ENCODE peak calls at places on chromosomes 3 and 15, in six cellular contexts. A is ovary, B is HCT116, O is IMR-90, S is fibroblast of lung, Y is HepG2. H is an unnamed sample.

GRCh38 chr15:73939138-73939537 is 12.9 kb downstream of the LOXL1 start:
- DNase-seq in A (no peak), O (no peak), B (no peak), S (no peak), Y (no peak), H (no peak)

GRCh38 chr3:111252795-111253194 is 181.2 kb downstream of the NECTIN3 start:
- DNase-seq in O (peak; percentile 51), B (no peak), A (no peak), S (peak; percentile 43), Y (no peak), H (peak; percentile 32)

GRCh38 chr15:37099321-37100108 is 834 bp downstream of the MEIS2 start:
- DNase-seq in B (peak; percentile 16), O (peak; percentile 34), S (peak; percentile 63), Y (peak; percentile 66), A (peak; percentile 56), H (peak; percentile 47)

GRCh38 chr3:58274027-58274614 is 31.9 kb upstream of the RPP14 start:
- DNase-seq in B (no peak), A (no peak), S (peak; percentile 51), Y (no peak), O (peak; percentile 26), H (no peak)

GRCh38 chr15:81520480-81520879 is 146.5 kb upstream of the TMC3 start:
- DNase-seq in Y (no peak), A (no peak), B (no peak), S (no peak), O (no peak), H (no peak)

GRCh38 chr3:9347887-9348286 is 15.0 kb upstream of the THUMPD3 start:
- DNase-seq in B (no peak), Y (no peak), S (peak; percentile 97), O (peak; percentile 77), A (no peak), H (peak; percentile 43)

GRCh38 chr3:46082849-46083248 is 55.6 kb upstream of the XCR1 start:
- DNase-seq in Y (no peak), B (peak; percentile 39), S (no peak), O (no peak), A (no peak), H (peak; percentile 91)

GRCh38 chr3:148084931-148085330 is 612.8 kb upstream of the AGTR1 start:
- DNase-seq in Y (no peak), S (no peak), B (no peak), A (no peak), O (no peak), H (no peak)

GRCh38 chr15:77596821-77597803 is 35.6 kb downstream of the LINGO1 start:
- DNase-seq in S (no peak), O (no peak), A (no peak), Y (no peak), B (no peak), H (no peak)

GRCh38 chr3:87318609-87319008 is 42.2 kb upstream of the POU1F1 start:
- DNase-seq in B (no peak), Y (no peak), A (no peak), S (peak; percentile 53), O (no peak), H (no peak)

GRCh38 chr3:181623924-181624694 is 87.6 kb upstream of the SOX2 start:
- DNase-seq in S (peak; percentile 73), A (no peak), Y (no peak), O (no peak), B (peak; percentile 2), H (peak; percentile 92)

GRCh38 chr3:46668116-46668515 is 25.4 kb downstream of the ALS2CL start:
- DNase-seq in B (no peak), O (no peak), A (no peak), S (no peak), Y (no peak), H (no peak)

DNA sequence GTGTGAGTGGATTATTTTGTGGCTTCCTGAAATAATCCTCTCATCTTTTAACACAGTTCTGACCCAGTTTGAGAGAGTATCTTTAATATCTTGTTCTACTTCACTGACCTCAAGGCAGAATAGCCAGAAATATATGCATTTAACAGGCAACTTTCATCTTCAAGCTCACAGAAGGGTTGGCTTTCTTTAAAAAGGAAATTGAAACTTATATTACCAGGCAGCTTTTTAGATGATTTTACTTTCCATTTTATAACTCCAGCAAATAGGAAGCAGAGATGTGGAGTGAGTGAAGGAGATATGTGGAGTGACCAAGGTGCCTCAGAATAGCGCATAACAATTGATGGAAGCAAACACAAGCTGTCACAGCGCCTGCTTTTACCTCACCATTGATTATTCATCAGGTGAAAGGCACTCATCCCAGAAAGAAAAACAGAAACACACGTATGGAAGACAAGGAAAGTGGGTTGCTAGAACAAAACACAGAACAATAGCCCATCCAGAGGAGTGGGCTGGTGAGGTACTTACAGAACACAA is 136.8 kb downstream of the TGFBR2 start:
- DNase-seq in S (no peak), O (no peak), A (no peak), Y (no peak), B (no peak), H (no peak)
- H3K27ac ChIP-seq in S (no peak overlapping the region), O (no peak overlapping the region), A (no peak overlapping the region), Y (no peak overlapping the region), B (no peak overlapping the region), H (no peak overlapping the region)

GRCh38 chr3:64216706-64217105 is 8.6 kb downstream of the PRICKLE2 start:
- DNase-seq in B (no peak), Y (no peak), A (no peak), S (peak; percentile 71), O (peak; percentile 57), H (peak; percentile 82)

GRCh38 chr3:64214002-64214696 is 11.1 kb downstream of the PRICKLE2 start:
- DNase-seq in A (peak; percentile 83), Y (no peak), O (peak; percentile 82), S (peak; percentile 94), B (no peak), H (peak; percentile 22)

GRCh38 chr3:64215084-64215483 is 10.2 kb downstream of the PRICKLE2 start:
- DNase-seq in B (no peak), O (no peak), Y (no peak), A (no peak), S (no peak), H (no peak)

GRCh38 chr3:64214697-64215018 is 10.6 kb downstream of the PRICKLE2 start:
- DNase-seq in O (peak; percentile 76), A (peak; percentile 73), Y (no peak), S (peak; percentile 32), B (no peak), H (no peak)

GRCh38 chr3:64215559-64215958 is 9.7 kb downstream of the PRICKLE2 start:
- DNase-seq in A (no peak), Y (no peak), S (no peak), B (no peak), O (no peak), H (no peak)
- H3K4me1 ChIP-seq in A (peaks cover 28% of the 10 kb centered on the region), Y (no peaks in the 10 kb centered on the region), S (peaks cover 32% of the 10 kb centered on the region), B (no peaks in the 10 kb centered on the region), O (peaks cover 23% of the 10 kb centered on the region), H (peaks cover 25% of the 10 kb centered on the region)

GRCh38 chr3:131047582-131047981 is 20.9 kb downstream of the NEK11 start:
- DNase-seq in Y (peak; percentile 19), A (no peak), O (no peak), S (no peak), B (no peak), H (no peak)

GRCh38 chr3:131048030-131048429 is 21.4 kb downstream of the NEK11 start:
- DNase-seq in S (no peak), Y (no peak), O (no peak), A (no peak), B (no peak), H (no peak)

DNA sequence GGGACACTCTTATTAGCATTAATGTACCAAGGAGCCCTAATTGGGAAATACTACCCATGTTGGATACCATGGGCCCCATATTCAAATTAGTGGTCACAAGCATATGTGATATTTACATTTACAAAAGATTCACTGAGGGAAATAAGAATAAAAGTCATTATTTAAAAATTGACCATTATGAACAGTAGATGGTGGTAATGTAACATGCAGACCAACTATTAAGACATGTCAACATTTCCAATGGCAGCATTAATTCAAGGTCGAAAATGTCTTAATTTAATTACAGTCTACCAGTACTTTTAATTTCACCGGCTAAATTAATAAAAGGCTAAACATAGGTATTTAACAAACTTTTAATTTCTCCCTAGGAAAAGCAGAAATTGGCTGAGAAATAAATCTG is 26.3 kb downstream of the NEK11 start:
- DNase-seq in Y (no peak), B (no peak), S (no peak), O (peak; percentile 1), A (no peak), H (no peak)
- TF ChIP-seq CTCF in Y (no peak), B (peak; percentile 39), S (no peak), O (peak; percentile 35), A (no peak), H (peak; percentile 62)

GRCh38 chr15:89759835-89760234 is 8.8 kb upstream of the MESP1 start:
- DNase-seq in O (no peak), A (no peak), B (no peak), Y (no peak), S (no peak), H (no peak)

GRCh38 chr15:89758981-89759380 is 7.9 kb upstream of the MESP1 start:
- DNase-seq in S (no peak), B (no peak), O (no peak), Y (no peak), A (no peak), H (no peak)

GRCh38 chr15:89761929-89762328 is 10.9 kb upstream of the MESP1 start:
- DNase-seq in A (no peak), B (no peak), S (no peak), Y (no peak), O (no peak), H (no peak)

GRCh38 chr15:89760303-89761008 is 9.4 kb upstream of the MESP1 start:
- DNase-seq in S (peak; percentile 36), B (peak; percentile 39), O (peak; percentile 57), Y (peak; percentile 61), A (peak; percentile 66), H (no peak)

GRCh38 chr15:89761009-89761831 is 10.2 kb upstream of the MESP1 start:
- DNase-seq in B (no peak), S (no peak), A (no peak), O (no peak), Y (no peak), H (no peak)
- H3K27ac ChIP-seq in B (no peak overlapping the region), S (no peak overlapping the region), A (no peak overlapping the region), O (no peak overlapping the region), Y (no peak overlapping the region), H (no peak overlapping the region)

DNA sequence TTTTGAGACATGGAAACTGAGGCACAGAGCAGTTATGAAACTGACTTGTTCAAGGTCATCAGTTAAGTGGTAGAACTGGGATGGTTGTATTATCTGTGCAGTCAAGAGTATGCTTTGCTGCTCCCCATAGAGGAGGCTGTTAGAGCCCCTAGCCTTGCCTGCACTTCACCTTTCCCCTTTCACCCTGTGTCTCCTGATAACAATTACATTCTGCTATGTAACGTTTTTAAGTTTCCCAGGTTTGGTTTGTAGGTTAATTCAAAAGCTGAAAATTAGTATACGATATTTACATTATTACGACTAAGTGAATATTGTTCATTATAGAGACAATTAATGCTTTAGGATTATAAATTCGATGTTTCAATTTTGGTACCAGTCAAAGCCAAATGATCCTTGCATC is 89.9 kb downstream of the ECT2 start:
- DNase-seq in O (no peak), S (no peak), A (no peak), B (no peak), Y (no peak), H (no peak)
- H3K4me1 ChIP-seq in O (no peaks in the 10 kb centered on the region), S (no peaks in the 10 kb centered on the region), A (no peaks in the 10 kb centered on the region), B (no peaks in the 10 kb centered on the region), Y (no peaks in the 10 kb centered on the region), H (no peaks in the 10 kb centered on the region)

DNA sequence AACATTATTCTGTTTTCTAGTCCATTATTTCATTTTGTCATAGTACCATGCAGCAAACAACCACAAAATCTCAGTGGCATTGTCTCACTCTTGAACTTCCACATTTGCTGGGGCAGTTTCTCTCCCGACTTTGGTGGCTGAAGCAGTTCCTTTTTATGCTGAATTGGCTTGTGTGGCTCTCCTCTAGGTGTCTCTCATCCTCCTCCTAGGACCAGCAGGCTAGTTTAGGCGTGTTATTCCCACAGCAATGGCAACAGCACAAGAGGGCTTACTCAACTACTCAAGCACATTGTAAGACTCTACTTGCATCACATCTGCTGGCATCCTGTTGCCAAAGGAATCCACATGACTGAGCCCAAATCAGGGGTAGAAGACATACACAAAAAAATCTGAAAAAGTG is 201.8 kb upstream of the KCNH8 start:
- DNase-seq in Y (peak; percentile 1), S (no peak), A (no peak), B (no peak), O (no peak), H (peak; percentile 7)
- TF ChIP-seq CTCF in Y (no peak), S (no peak), A (no peak), B (no peak), O (no peak), H (peak; percentile 27)

H was measured in foreskin keratinocyte.